ENCODE peak calls at places on chromosomes 11 and 22, in five cellular contexts. X, V, U, G and F are unnamed samples.

GRCh38 chr22:34526681-34527080 is 539.3 kb upstream of the ISX start:
- DNase-seq in X (no peak), V (no peak), U (no peak), G (no peak), F (no peak)

GRCh38 chr11:106070606-106071005 is 6.5 kb downstream of the KBTBD3 start:
- DNase-seq in X (no peak), V (peak), U (no peak), G (no peak), F (no peak)

GRCh38 chr22:46201059-46201757 is 48.9 kb downstream of the CDPF1 start:
- DNase-seq in X (no peak), V (no peak), U (no peak), G (peak), F (no peak)

GRCh38 chr11:68140496-68141246 is 19.5 kb upstream of the CHKA start:
- DNase-seq in X (no peak), V (no peak), U (no peak), G (no peak), F (no peak)

GRCh38 chr11:30364139-30364875 is 41.4 kb downstream of the ARL14EP start:
- DNase-seq in X (no peak), V (no peak), U (no peak), G (no peak), F (no peak)

GRCh38 chr22:50699001-50699753 is 26.6 kb downstream of the SHANK3 start:
- DNase-seq in X (no peak), V (no peak), U (peak), G (no peak), F (no peak)

GRCh38 chr11:2099523-2100316 is 39.5 kb downstream of the IGF2 start:
- DNase-seq in X (no peak), V (peak), U (no peak), G (no peak), F (peak)

GRCh38 chr11:133065847-133066485 is 466.3 kb downstream of the OPCML start:
- DNase-seq in X (no peak), V (no peak), U (no peak), G (no peak), F (no peak)

GRCh38 chr11:128496249-128496648 is 91.1 kb downstream of the ETS1 start:
- DNase-seq in X (no peak), V (no peak), U (no peak), G (no peak), F (no peak)

GRCh38 chr22:46537221-46537945 is at the start of gene CELSR1:
- DNase-seq in X (no peak), V (peak), U (peak), G (peak), F (peak)

GRCh38 chr11:40281055-40281580 is 1178.3 kb downstream of the LRRC4C start:
- DNase-seq in X (no peak), V (no peak), U (no peak), G (no peak), F (no peak)

GRCh38 chr11:19947521-19948114 is 212.7 kb downstream of the DBX1 start:
- DNase-seq in X (no peak), V (no peak), U (no peak), G (no peak), F (no peak)

GRCh38 chr11:121931748-121932352 is 184.2 kb downstream of the BLID start:
- DNase-seq in X (no peak), V (no peak), U (no peak), G (no peak), F (no peak)

GRCh38 chr11:12455938-12456337 is 78.6 kb downstream of the PARVA start:
- DNase-seq in X (no peak), V (no peak), U (no peak), G (no peak), F (no peak)

GRCh38 chr11:33696931-33697638 is 3.5 kb downstream of the C11orf91 start:
- DNase-seq in X (no peak), V (no peak), U (no peak), G (no peak), F (no peak)

GRCh38 chr22:38830026-38830844 is 13.6 kb downstream of the NPTXR start:
- DNase-seq in X (no peak), V (no peak), U (no peak), G (no peak), F (no peak)

GRCh38 chr11:62472063-62472884 is 53.4 kb downstream of the SCGB1A1 start:
- DNase-seq in X (no peak), V (peak), U (no peak), G (no peak), F (no peak)

GRCh38 chr11:2166091-2166851 is 5.3 kb upstream of the INS start:
- DNase-seq in X (peak), V (peak), U (no peak), G (peak), F (no peak)

GRCh38 chr11:112280268-112281126 is 19.8 kb upstream of the PLET1 start:
- DNase-seq in X (peak), V (peak), U (no peak), G (peak), F (peak)

GRCh38 chr11:22742149-22742548 is 75.7 kb downstream of the GAS2 start:
- DNase-seq in X (no peak), V (no peak), U (no peak), G (no peak), F (no peak)

GRCh38 chr11:111983187-111983986 is 41.8 kb upstream of the DLAT start:
- DNase-seq in X (no peak), V (no peak), U (no peak), G (peak), F (no peak)

GRCh38 chr11:126419801-126420729 is 64.6 kb downstream of the ST3GAL4 start:
- DNase-seq in X (peak), V (no peak), U (no peak), G (no peak), F (no peak)

GRCh38 chr11:44980533-44981427 is 30.1 kb upstream of the TP53I11 start:
- DNase-seq in X (no peak), V (no peak), U (no peak), G (no peak), F (no peak)

GRCh38 chr11:71249301-71249700 is 3.1 kb downstream of the SHANK2 start:
- DNase-seq in X (no peak), V (no peak), U (no peak), G (no peak), F (no peak)

GRCh38 chr11:44955019-44955738 is 4.5 kb upstream of the TP53I11 start:
- DNase-seq in X (no peak), V (peak), U (no peak), G (no peak), F (no peak)

GRCh38 chr11:72725731-72726042 is 26.5 kb downstream of the ARAP1 start:
- DNase-seq in X (no peak), V (no peak), U (no peak), G (no peak), F (no peak)

GRCh38 chr11:57323503-57324153 is 1.1 kb downstream of the TNKS1BP1 start:
- DNase-seq in X (no peak), V (no peak), U (no peak), G (no peak), F (no peak)

GRCh38 chr11:33478111-33478573 is 221.0 kb downstream of the HIPK3 start:
- DNase-seq in X (peak), V (no peak), U (no peak), G (no peak), F (no peak)

GRCh38 chr11:2150206-2150847 is 10.7 kb downstream of the INS start:
- DNase-seq in X (no peak), V (peak), U (no peak), G (no peak), F (no peak)

GRCh38 chr11:96869207-96869606 is 479.4 kb downstream of the JRKL start:
- DNase-seq in X (no peak), V (peak), U (no peak), G (no peak), F (no peak)

GRCh38 chr22:39520874-39521857 is 804 bp downstream of the ATF4 start:
- DNase-seq in X (peak), V (peak), U (no peak), G (peak), F (no peak)

GRCh38 chr11:3120071-3120792 is 44.9 kb downstream of the OSBPL5 start:
- DNase-seq in X (no peak), V (no peak), U (peak), G (no peak), F (no peak)

GRCh38 chr11:4074266-4074665 is 20.3 kb upstream of the RRM1 start:
- DNase-seq in X (no peak), V (no peak), U (no peak), G (no peak), F (no peak)

GRCh38 chr11:85685820-85686459 is at the start of gene CCDC89:
- DNase-seq in X (peak), V (no peak), U (peak), G (no peak), F (no peak)

DNA sequence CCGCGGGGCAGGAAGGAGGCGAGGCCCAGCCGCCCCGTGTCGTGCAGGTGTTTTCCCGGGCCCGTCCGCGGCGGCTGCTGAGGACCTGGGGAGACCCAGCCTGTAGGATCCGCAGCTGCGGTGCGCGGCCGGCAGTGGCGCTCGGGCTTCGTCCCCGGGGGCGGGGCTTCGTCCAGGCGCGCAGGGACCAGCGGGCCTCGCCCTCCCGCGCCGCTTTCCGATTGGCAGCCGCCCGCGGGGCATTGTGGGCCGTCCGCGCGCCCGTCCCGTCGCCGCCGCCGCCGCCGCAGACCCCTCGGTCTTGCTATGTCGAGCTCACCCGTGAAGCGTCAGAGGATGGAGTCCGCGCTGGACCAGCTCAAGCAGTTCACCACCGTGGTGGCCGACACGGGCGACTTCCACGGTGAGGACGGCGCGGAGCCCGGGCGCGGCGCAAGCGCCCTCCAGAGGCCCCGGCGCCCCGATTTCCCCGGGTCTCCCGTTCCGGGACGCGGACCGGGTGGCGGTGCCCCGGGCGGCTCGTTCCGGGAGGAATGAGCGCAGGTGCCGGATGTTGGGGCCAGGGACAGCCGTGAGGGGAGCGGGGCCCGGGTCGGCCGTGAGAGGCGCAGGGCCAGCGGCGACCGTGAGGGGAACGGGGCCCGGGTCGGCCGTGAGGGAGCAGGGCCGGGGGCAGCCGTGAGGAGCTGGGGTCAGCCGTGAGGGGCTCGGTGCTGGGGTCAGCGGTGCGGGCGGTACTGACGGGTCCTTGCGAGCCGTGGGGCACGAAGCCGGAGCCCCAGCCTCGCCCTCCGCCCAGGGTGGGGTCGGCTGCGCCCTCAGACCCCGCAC is at the start of gene TALDO1:
- DNase-seq in X (peak), V (peak), U (peak), G (peak), F (peak)
- TF ChIP-seq CTCF in X (no peak), V (peak), U (no peak), G (no peak), F (no peak)

GRCh38 chr11:75627879-75628668 is 40.8 kb downstream of the MAP6 start:
- DNase-seq in X (no peak), V (no peak), U (no peak), G (no peak), F (no peak)
- TF ChIP-seq CTCF in X (no peak), V (no peak), U (no peak), G (no peak), F (no peak)

GRCh38 chr22:20522828-20523117 is 15.4 kb downstream of the MED15 start:
- DNase-seq in X (no peak), V (no peak), U (no peak), G (no peak), F (no peak)
- TF ChIP-seq CTCF in X (no peak), V (no peak), U (no peak), G (no peak), F (no peak)

DNA sequence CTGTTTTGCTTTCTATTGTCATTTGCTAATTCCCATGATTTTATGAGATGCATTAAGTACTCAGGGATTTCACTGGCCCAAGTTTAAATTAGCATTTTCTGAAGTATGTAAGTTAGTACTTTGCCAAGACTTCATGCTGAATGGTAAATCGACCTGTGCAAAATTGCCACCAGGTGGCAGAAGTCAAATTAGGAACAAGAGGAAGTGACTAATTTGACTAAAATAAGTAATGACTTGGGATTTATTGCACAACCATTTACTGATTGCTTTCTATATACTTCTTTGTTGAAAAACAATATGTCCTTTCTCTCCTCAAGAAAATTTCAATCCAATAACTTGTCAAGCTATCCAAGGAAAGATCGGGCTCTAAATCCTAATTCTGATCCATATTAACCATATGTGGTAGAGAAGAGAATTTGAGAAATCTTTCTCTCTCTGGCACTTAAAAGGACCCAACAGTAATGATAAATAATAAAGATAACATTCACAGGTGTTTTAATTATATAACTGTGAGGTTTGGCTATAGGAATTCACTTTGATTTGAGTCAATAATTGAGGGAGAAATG is 253.7 kb upstream of the CHORDC1 start:
- DNase-seq in X (peak), V (peak), U (no peak), G (no peak), F (no peak)
- TF ChIP-seq CTCF in X (peak), V (peak), U (peak), G (no peak), F (no peak)

DNA sequence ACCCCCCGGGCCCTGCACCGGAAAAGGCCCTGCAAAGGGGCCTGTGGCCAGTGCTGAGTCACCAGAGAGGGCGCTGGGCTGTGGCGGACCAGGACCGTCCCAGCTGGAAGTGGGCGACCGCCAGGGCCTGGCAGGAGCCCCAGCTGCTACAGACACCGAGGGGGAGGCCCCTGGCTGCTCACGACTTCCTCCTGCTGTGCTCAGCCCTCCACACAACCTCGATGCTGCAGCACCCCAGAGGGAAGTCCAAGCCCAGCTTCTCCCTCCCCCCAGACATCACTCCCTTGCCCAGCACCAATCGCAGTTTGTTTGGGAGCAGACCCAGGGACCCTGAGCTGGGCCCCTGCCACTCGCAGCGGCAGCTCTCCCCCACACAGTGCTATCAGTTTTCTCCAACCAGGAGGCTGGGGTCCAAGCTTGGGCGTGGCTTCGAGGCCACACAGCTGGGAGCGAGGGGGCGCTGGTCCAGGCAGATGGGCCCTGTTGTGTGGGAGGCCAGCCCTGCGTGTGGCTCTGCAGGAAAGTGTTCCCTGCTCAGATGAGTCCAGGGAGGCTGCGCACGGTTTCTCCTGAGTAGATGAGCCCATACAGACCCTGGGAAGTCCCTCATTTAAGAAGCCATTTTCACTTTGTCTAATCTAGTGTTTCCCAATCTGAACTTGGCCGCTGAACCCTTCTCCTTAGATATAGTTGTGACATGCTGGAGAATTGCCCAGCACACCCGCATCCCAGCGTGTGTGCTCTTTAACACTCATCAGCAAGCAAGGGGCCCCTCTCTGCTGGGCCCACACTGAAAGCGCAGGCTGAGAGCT is 5.6 kb upstream of the SH3BP1 start:
- DNase-seq in X (peak), V (no peak), U (peak), G (peak), F (peak)
- TF ChIP-seq CTCF in X (peak), V (no peak), U (peak), G (peak), F (no peak)

GRCh38 chr11:117945047-117945820 is 16.0 kb upstream of the TMPRSS13 start:
- DNase-seq in X (peak), V (no peak), U (no peak), G (peak), F (no peak)
- TF ChIP-seq CTCF in X (no peak), V (no peak), U (no peak), G (peak), F (no peak)